ENCODE peak calls at places on chromosomes 7 and 10, in eight cellular contexts. One of them, this sample, is unnamed.

GRCh38 chr10:121648493-121648892 is 50.2 kb upstream of the FGFR2 start:
- DNase-seq in ovary: no peak
- DNase-seq in A549: no peak
- DNase-seq in H1: no peak
- DNase-seq in tibial nerve: no peak
- DNase-seq in HepG2: no peak
- DNase-seq in stomach: no peak
- DNase-seq in GM12878: no peak
- DNase-seq in this sample: no peak

GRCh38 chr7:55140221-55140980 is 121.6 kb downstream of the EGFR start:
- DNase-seq in ovary: no peak
- DNase-seq in A549: no peak
- DNase-seq in H1: no peak
- DNase-seq in tibial nerve: no peak
- DNase-seq in HepG2: no peak
- DNase-seq in stomach: no peak
- DNase-seq in GM12878: peak
- DNase-seq in this sample: no peak

GRCh38 chr10:102405632-102406031 is 10.1 kb downstream of the NFKB2 start:
- DNase-seq in ovary: no peak
- DNase-seq in A549: no peak
- DNase-seq in H1: no peak
- DNase-seq in tibial nerve: no peak
- DNase-seq in HepG2: no peak
- DNase-seq in stomach: no peak
- DNase-seq in GM12878: no peak
- DNase-seq in this sample: no peak

GRCh38 chr7:568681-569035 is 49.0 kb upstream of the PDGFA start:
- DNase-seq in ovary: peak
- DNase-seq in A549: no peak
- DNase-seq in H1: no peak
- DNase-seq in tibial nerve: no peak
- DNase-seq in HepG2: no peak
- DNase-seq in stomach: no peak
- DNase-seq in GM12878: no peak
- DNase-seq in this sample: no peak

GRCh38 chr10:83917519-83918506 is 221.5 kb upstream of the GHITM start:
- DNase-seq in ovary: no peak
- DNase-seq in A549: peak
- DNase-seq in H1: no peak
- DNase-seq in tibial nerve: no peak
- DNase-seq in HepG2: peak
- DNase-seq in stomach: no peak
- DNase-seq in GM12878: peak
- DNase-seq in this sample: peak

GRCh38 chr10:102517553-102517952 is 13.8 kb downstream of the SUFU start:
- DNase-seq in ovary: no peak
- DNase-seq in A549: no peak
- DNase-seq in H1: no peak
- DNase-seq in tibial nerve: no peak
- DNase-seq in HepG2: no peak
- DNase-seq in stomach: no peak
- DNase-seq in GM12878: no peak
- DNase-seq in this sample: no peak

GRCh38 chr10:122139226-122139625 is 131.9 kb upstream of the BTBD16 start:
- DNase-seq in ovary: no peak
- DNase-seq in A549: no peak
- DNase-seq in H1: no peak
- DNase-seq in tibial nerve: no peak
- DNase-seq in HepG2: no peak
- DNase-seq in stomach: no peak
- DNase-seq in GM12878: no peak
- DNase-seq in this sample: no peak

GRCh38 chr10:18980084-18980629 is 68.4 kb upstream of the MALRD1 start:
- DNase-seq in ovary: no peak
- DNase-seq in A549: no peak
- DNase-seq in H1: no peak
- DNase-seq in tibial nerve: no peak
- DNase-seq in HepG2: no peak
- DNase-seq in stomach: no peak
- DNase-seq in GM12878: no peak
- DNase-seq in this sample: no peak

GRCh38 chr10:47253651-47254375 is 46.2 kb upstream of the GDF10 start:
- DNase-seq in ovary: no peak
- DNase-seq in A549: no peak
- DNase-seq in H1: peak
- DNase-seq in tibial nerve: no peak
- DNase-seq in HepG2: no peak
- DNase-seq in stomach: no peak
- DNase-seq in GM12878: no peak
- DNase-seq in this sample: peak

GRCh38 chr10:103603382-103603781 is 109.9 kb downstream of the NEURL1 start:
- DNase-seq in ovary: no peak
- DNase-seq in A549: no peak
- DNase-seq in H1: no peak
- DNase-seq in tibial nerve: no peak
- DNase-seq in HepG2: no peak
- DNase-seq in stomach: no peak
- DNase-seq in GM12878: no peak
- DNase-seq in this sample: no peak
- TF ChIP-seq EP300 in ovary: no peak
- TF ChIP-seq EP300 in A549: no peak
- TF ChIP-seq EP300 in H1: no peak
- TF ChIP-seq EP300 in tibial nerve: no peak
- TF ChIP-seq EP300 in HepG2: no peak
- TF ChIP-seq EP300 in stomach: no peak
- TF ChIP-seq EP300 in GM12878: no peak
- TF ChIP-seq EP300 in this sample: no peak

GRCh38 chr10:98478430-98479222 is 31.9 kb upstream of the HPS1 start:
- DNase-seq in ovary: no peak
- DNase-seq in A549: no peak
- DNase-seq in H1: no peak
- DNase-seq in tibial nerve: no peak
- DNase-seq in HepG2: no peak
- DNase-seq in stomach: no peak
- DNase-seq in GM12878: no peak
- DNase-seq in this sample: no peak

GRCh38 chr10:98472171-98472570 is 25.4 kb upstream of the HPS1 start:
- DNase-seq in ovary: no peak
- DNase-seq in A549: no peak
- DNase-seq in H1: no peak
- DNase-seq in tibial nerve: no peak
- DNase-seq in HepG2: no peak
- DNase-seq in stomach: no peak
- DNase-seq in GM12878: no peak
- DNase-seq in this sample: no peak

GRCh38 chr10:98477861-98478260 is 31.1 kb upstream of the HPS1 start:
- DNase-seq in ovary: no peak
- DNase-seq in A549: no peak
- DNase-seq in H1: no peak
- DNase-seq in tibial nerve: no peak
- DNase-seq in HepG2: no peak
- DNase-seq in stomach: no peak
- DNase-seq in GM12878: no peak
- DNase-seq in this sample: no peak

GRCh38 chr10:98470850-98471249 is 24.1 kb upstream of the HPS1 start:
- DNase-seq in ovary: no peak
- DNase-seq in A549: no peak
- DNase-seq in H1: no peak
- DNase-seq in tibial nerve: no peak
- DNase-seq in HepG2: no peak
- DNase-seq in stomach: no peak
- DNase-seq in GM12878: no peak
- DNase-seq in this sample: no peak

DNA sequence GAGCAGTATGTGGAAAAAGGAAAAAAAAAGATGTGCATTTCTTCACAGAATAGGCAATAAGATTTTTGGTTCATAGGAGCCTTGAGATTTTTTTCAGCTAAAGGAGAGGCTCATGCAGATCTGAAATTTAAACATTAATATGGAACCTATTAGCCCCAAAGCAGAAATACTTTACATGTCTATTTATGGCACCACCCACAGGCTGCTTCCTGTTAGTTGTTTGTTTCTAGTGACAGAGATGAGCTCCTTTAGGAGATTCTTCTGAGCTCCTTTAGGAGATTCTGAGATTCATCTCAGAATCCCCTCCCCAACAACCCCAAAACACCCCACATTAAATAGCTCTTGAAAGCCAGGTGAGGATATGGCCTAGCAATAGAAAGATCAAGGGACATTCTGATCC is 27.9 kb upstream of the HPS1 start:
- DNase-seq in ovary: no peak
- DNase-seq in A549: no peak
- DNase-seq in H1: no peak
- DNase-seq in tibial nerve: no peak
- DNase-seq in HepG2: no peak
- DNase-seq in stomach: no peak
- DNase-seq in GM12878: no peak
- DNase-seq in this sample: no peak
- TF ChIP-seq CTCF in ovary: no peak
- TF ChIP-seq CTCF in A549: no peak
- TF ChIP-seq CTCF in H1: no peak
- TF ChIP-seq CTCF in tibial nerve: no peak
- TF ChIP-seq CTCF in HepG2: no peak
- TF ChIP-seq CTCF in stomach: no peak
- TF ChIP-seq CTCF in GM12878: no peak
- TF ChIP-seq CTCF in this sample: no peak

DNA sequence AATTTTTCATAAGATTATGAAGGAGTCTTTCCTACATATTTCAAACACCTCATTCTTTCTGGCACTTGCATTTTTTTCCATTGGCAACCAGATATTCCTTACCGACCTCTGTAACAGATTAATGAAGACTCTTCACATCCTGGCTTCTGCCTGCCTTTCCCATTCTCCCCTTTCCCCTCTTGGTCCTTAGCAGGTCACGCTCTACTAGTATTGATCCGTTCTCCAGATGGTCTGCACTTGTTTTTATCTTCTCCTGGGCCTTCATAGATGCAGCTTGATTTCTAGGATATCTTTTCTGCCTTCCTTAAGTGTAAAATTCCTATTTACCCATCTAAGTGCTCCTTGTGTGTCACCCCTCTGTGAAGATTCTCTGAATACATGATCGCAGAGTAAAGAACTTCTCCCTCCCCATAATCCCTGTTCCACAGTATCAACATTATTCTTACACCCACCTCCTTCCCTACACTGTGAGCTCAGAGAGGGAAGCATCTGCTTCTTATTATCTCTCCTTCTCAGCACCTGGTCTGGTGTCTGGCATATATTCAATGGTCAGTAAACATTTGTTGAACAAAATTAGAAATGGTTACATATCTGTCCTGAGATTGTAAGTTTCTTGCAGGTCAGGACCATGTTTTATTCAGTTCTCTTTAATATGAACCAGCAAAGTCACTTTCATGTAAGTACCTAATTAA is 654.2 kb downstream of the REEP3 start:
- DNase-seq in ovary: no peak
- DNase-seq in A549: no peak
- DNase-seq in H1: no peak
- DNase-seq in tibial nerve: no peak
- DNase-seq in HepG2: no peak
- DNase-seq in stomach: no peak
- DNase-seq in GM12878: no peak
- DNase-seq in this sample: no peak
- TF ChIP-seq POLR2A in ovary: no peak
- TF ChIP-seq POLR2A in A549: no peak
- TF ChIP-seq POLR2A in H1: no peak
- TF ChIP-seq POLR2A in tibial nerve: no peak
- TF ChIP-seq POLR2A in HepG2: no peak
- TF ChIP-seq POLR2A in stomach: no peak
- TF ChIP-seq POLR2A in GM12878: no peak
- TF ChIP-seq POLR2A in this sample: no peak

DNA sequence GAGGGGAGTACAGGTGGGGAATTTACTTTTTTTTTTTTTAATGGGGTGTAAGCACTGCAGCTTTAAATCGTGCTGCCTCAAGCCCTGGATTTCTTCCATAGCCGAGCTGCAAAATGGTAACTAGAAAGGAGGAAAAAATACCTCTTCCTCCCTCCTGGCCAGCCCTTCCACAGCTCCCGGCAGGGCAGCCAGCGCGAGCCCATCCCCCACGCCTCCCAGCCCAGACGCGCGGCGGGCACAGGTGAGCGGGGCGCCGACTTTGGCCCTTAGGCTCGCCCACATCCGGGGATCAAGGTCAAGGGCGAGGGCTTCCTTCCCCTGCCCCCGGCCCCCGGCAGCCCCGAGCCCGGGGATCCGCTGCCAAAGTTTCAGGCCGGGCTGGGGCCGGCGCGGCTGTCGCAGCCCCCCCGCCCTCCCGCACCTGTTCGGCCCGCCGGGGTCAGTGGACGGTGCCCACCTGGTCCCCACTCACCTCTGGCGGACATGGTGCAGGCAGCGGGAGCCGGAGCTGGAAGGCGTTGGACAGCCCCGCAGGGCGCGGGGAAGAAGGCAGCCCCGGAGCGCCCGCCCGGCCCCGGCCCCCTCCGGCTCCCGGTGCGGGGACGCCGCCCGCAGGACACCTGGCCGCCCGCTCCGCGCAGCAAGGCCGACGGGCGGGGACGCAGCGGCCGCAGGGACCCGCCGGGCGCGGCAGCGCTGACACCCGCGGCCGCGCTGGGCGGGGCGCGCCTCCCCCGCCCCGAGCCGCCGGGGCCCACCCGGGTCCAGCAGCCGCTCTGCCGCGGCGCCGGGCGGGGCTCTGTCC is 53.8 kb upstream of the FHIP2A start:
- DNase-seq in ovary: peak
- DNase-seq in A549: no peak
- DNase-seq in H1: peak
- DNase-seq in tibial nerve: no peak
- DNase-seq in HepG2: no peak
- DNase-seq in stomach: peak
- DNase-seq in GM12878: no peak
- DNase-seq in this sample: peak
- TF ChIP-seq EP300 in ovary: no peak
- TF ChIP-seq EP300 in A549: no peak
- TF ChIP-seq EP300 in H1: no peak
- TF ChIP-seq EP300 in tibial nerve: no peak
- TF ChIP-seq EP300 in HepG2: no peak
- TF ChIP-seq EP300 in stomach: no peak
- TF ChIP-seq EP300 in GM12878: no peak
- TF ChIP-seq EP300 in this sample: no peak